ENCODE peak calls at places on chromosomes 1 and 21, in seven cellular contexts. R, B, C, Q, U, F and L are unnamed samples.

GRCh38 chr1:113041569-113042335 is 31.2 kb upstream of the LRIG2 start:
- DNase-seq in R (no peak), B (no peak), C (no peak), Q (peak), U (no peak), F (peak), L (no peak)

GRCh38 chr1:180614746-180615145 is 17.1 kb upstream of the XPR1 start:
- DNase-seq in R (no peak), B (no peak), C (no peak), Q (no peak), U (no peak), F (no peak), L (no peak)

GRCh38 chr1:16077430-16078245 is 4.2 kb upstream of the FAM131C start:
- DNase-seq in R (no peak), B (no peak), C (no peak), Q (peak), U (no peak), F (no peak), L (no peak)

GRCh38 chr21:37915941-37916794 is at the start of gene KCNJ6:
- DNase-seq in R (peak), B (no peak), C (peak), Q (no peak), U (no peak), F (peak), L (no peak)

GRCh38 chr1:98386675-98387440 is 274.7 kb upstream of the SNX7 start:
- DNase-seq in R (no peak), B (no peak), C (no peak), Q (no peak), U (no peak), F (no peak), L (no peak)

GRCh38 chr1:205519541-205520131 is 15.2 kb downstream of the CDK18 start:
- DNase-seq in R (no peak), B (no peak), C (no peak), Q (no peak), U (no peak), F (no peak), L (no peak)

GRCh38 chr1:89842547-89843278 is 21.9 kb downstream of the LRRC8D start:
- DNase-seq in R (peak), B (no peak), C (no peak), Q (peak), U (no peak), F (no peak), L (no peak)

GRCh38 chr1:51955797-51956527 is 34.5 kb downstream of the RAB3B start:
- DNase-seq in R (no peak), B (peak), C (no peak), Q (no peak), U (no peak), F (no peak), L (no peak)

GRCh38 chr1:44484155-44484688 is 79.2 kb downstream of the RNF220 start:
- DNase-seq in R (no peak), B (no peak), C (peak), Q (peak), U (no peak), F (no peak), L (no peak)

GRCh38 chr1:74729741-74730478 is 2.9 kb downstream of the CRYZ start:
- DNase-seq in R (peak), B (no peak), C (peak), Q (peak), U (peak), F (no peak), L (no peak)

GRCh38 chr21:45431781-45432572 is 27.0 kb downstream of the COL18A1 start:
- DNase-seq in R (no peak), B (no peak), C (no peak), Q (peak), U (no peak), F (no peak), L (no peak)

GRCh38 chr1:203028784-203029553 is 2.7 kb downstream of the PPFIA4 start:
- DNase-seq in R (peak), B (no peak), C (no peak), Q (no peak), U (no peak), F (no peak), L (no peak)

GRCh38 chr1:212606042-212606733 is 2.4 kb upstream of the ATF3 start:
- DNase-seq in R (no peak), B (no peak), C (no peak), Q (no peak), U (no peak), F (no peak), L (no peak)

GRCh38 chr1:212607924-212608208 is 695 bp upstream of the ATF3 start:
- DNase-seq in R (no peak), B (no peak), C (no peak), Q (no peak), U (no peak), F (no peak), L (no peak)

GRCh38 chr1:212607206-212607923 is 1.2 kb upstream of the ATF3 start:
- DNase-seq in R (peak), B (no peak), C (no peak), Q (no peak), U (no peak), F (peak), L (no peak)

GRCh38 chr1:212605441-212605976 is 3.1 kb upstream of the ATF3 start:
- DNase-seq in R (no peak), B (no peak), C (no peak), Q (no peak), U (no peak), F (no peak), L (peak)

DNA sequence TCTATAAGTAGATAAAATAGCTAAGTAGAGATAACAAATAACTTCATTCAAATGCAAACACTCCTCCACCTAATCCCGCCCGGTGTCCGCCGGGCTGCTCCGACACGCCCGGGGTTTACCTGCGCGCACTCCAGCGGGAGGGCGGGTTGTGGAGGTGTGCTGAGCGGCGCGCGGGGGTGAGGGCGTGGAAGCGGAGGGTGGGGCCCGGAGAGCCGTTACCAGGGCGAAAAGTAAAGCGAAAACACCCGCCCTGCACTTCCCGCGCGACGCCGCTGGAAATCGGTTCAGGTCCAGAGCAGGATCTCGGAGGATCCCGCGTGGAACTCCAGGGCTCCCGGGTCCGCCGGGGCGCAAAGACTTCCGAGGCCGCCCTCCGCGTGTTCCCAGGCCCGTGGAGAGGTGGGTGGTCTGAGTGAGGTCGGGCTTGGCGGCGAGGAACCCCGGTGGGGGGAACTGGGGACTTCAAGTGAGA is 1.8 kb upstream of the ATF3 start:
- DNase-seq in R (peak), B (no peak), C (peak), Q (no peak), U (no peak), F (no peak), L (peak)
- TF ChIP-seq JUND in R (no peak), B (no peak), C (no peak), Q (no peak), U (no peak), F (no peak), L (no peak)

DNA sequence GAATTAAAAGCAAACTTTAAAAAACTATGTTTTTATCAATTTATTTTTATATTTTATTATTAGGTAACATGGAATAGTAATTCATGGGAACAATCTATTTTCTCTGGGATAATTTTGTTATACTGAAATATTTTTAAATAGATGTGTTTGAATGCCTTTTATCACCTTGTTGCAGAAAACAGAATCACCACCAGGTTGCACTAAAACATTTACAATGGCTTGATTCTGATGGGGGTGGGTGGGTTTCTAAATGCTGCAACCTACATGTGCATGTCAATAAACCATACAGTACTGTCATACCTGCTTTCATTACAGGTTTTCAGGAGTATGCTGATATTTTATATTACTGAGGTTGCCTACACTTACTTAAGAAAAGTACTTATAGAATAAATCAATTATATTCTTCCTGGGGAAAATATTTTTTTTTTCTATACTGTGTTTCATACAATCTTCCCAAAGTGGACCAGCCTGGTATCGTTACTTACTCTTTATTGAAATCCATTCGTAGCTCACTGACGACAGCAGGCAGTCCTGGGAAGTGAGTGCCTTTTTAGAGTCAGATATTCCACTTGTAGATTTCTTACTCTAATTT is 132.8 kb downstream of the PTPRC start:
- DNase-seq in R (peak), B (peak), C (peak), Q (peak), U (peak), F (no peak), L (peak)
- TF ChIP-seq JUND in R (no peak), B (no peak), C (no peak), Q (no peak), U (no peak), F (no peak), L (no peak)

DNA sequence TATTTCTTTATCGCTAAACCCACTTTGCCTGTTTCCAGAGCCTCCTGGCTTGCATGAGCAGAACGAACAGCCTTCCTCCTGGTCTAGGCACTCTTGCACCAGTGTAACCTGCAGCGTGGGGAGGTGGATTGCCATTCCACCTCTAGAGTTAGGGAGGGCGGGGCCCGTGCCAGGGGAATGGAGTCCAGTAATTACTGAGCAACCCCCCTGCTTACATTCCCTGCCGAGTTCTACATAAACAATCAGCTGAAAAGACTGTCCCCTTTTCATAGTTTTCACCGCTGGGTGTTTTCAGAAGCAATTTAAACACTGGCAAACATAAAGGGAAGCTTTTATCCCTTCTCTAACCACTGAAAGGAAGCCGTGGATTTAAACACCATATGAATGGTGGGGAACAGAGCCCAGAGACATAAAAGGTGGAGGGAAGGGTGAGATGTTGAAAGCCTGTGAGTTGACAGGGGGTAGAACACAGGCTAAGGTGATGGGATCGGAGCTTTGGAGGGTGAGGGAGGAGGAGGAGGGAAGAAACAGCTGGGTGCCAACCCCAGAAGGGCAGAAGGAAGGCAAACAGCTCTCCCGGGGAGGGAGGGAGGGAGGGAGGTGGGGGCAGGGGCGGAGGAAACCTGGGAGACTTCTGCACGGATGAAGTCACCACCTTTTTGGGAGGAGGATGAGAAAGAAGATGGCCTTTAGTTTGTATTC is 68.0 kb upstream of the WDR26 start:
- DNase-seq in R (peak), B (no peak), C (peak), Q (no peak), U (no peak), F (no peak), L (peak)
- TF ChIP-seq JUND in R (no peak), B (no peak), C (no peak), Q (no peak), U (no peak), F (no peak), L (no peak)

DNA sequence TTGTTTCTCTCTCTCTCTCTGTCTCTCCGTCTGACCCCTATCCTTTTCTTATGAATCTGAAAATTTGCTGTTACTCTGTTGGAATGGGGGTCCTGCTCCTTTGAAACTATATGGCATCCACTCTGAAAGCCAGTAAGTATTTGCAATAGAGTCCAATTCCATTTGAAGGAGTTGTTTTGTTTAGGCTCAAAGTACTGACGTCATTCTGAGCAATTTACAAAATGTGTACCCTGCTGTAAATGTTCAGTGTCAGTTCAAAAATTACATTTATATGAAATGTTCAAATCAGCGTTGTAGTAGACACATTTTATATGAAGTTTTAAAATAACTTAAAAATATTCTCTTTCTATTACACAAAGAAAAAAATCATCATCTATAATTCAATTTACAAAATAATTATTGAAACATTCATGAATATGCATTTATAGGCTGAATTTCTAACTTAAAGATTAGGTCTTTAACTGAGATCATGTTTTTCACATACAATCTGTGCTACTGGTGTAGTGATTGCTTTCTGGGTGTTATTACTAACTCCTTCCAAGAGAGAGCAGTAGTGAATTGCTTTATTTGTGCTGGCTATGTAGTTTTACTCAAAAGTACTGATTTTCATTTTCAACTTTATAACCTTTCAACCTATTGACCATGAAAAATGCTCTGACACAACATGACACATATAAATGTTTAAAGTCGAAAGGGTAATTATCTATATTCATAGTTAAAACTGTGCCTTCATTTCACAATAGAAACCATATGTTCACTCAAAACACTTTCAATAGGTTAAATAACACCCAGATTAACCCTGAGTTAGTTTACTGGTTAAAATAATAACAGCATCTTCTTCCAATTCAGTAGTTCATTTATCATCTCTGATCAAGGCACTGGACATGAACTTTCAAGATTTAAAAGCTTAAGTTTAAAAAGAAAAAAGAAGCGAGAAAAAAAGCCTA is 253.1 kb upstream of the ADGRL4 start:
- DNase-seq in R (peak), B (no peak), C (no peak), Q (no peak), U (no peak), F (no peak), L (peak)
- TF ChIP-seq JUND in R (no peak), B (no peak), C (no peak), Q (no peak), U (no peak), F (no peak), L (no peak)